ENCODE peak calls at places on chromosomes 13 and 19, in nine cellular contexts. H is psoas muscle, L is keratinocyte, E is heart right ventricle, N is left ventricle myocardium inferior, F is A549, S is uterus, K is WTC11, T is GM12865. R is an unnamed sample.

GRCh38 chr13:114148521-114148855 is 16.1 kb upstream of the RASA3 start:
- DNase-seq in H (no peak), L (no peak), E (no peak), N (no peak), F (no peak), S (no peak), K (no peak), T (peak), R (peak)

GRCh38 chr19:5281588-5281987 is 59.0 kb downstream of the PTPRS start:
- DNase-seq in H (peak), L (no peak), E (peak), N (peak), F (no peak), S (peak), K (no peak), T (no peak), R (no peak)

GRCh38 chr19:1261863-1262686 is 7.1 kb upstream of the CIRBP start:
- DNase-seq in H (peak), L (no peak), E (peak), N (peak), F (peak), S (peak), K (no peak), T (no peak), R (no peak)

GRCh38 chr19:40523322-40524047 is 53.2 kb upstream of the SHKBP1 start:
- DNase-seq in H (peak), L (no peak), E (peak), N (peak), F (peak), S (no peak), K (peak), T (peak), R (peak)

GRCh38 chr13:113415825-113416224 is 37.5 kb downstream of the ADPRHL1 start:
- DNase-seq in H (no peak), L (no peak), E (no peak), N (no peak), F (no peak), S (no peak), K (no peak), T (no peak), R (no peak)

GRCh38 chr19:47243776-47244547 is 12.4 kb upstream of the CCDC9 start:
- DNase-seq in H (peak), L (peak), E (peak), N (peak), F (peak), S (peak), K (peak), T (peak), R (peak)

GRCh38 chr19:15321739-15322138 is 10.6 kb downstream of the BRD4 start:
- DNase-seq in H (no peak), L (no peak), E (no peak), N (no peak), F (no peak), S (no peak), K (no peak), T (no peak), R (no peak)

GRCh38 chr19:19134687-19135158 is 3.6 kb downstream of the TMEM161A start:
- DNase-seq in H (peak), L (no peak), E (peak), N (peak), F (no peak), S (no peak), K (peak), T (peak), R (no peak)

GRCh38 chr13:28475916-28476725 is 18.8 kb downstream of the FLT1 start:
- DNase-seq in H (no peak), L (peak), E (no peak), N (no peak), F (no peak), S (no peak), K (no peak), T (no peak), R (no peak)

GRCh38 chr19:48780684-48781391 is 25.5 kb downstream of the FGF21 start:
- DNase-seq in H (no peak), L (no peak), E (no peak), N (no peak), F (no peak), S (peak), K (no peak), T (peak), R (no peak)

GRCh38 chr13:75783906-75784485 is 147.9 kb downstream of the LMO7 start:
- DNase-seq in H (no peak), L (no peak), E (no peak), N (no peak), F (no peak), S (no peak), K (no peak), T (no peak), R (no peak)

GRCh38 chr19:33731886-33732285 is 64.8 kb upstream of the KCTD15 start:
- DNase-seq in H (no peak), L (no peak), E (no peak), N (no peak), F (no peak), S (no peak), K (no peak), T (no peak), R (no peak)

GRCh38 chr13:30985637-30986205 is 53.3 kb downstream of the TEX26 start:
- DNase-seq in H (no peak), L (peak), E (no peak), N (no peak), F (no peak), S (no peak), K (no peak), T (no peak), R (no peak)

GRCh38 chr13:113589251-113589960 is 4.9 kb downstream of the TFDP1 start:
- DNase-seq in H (no peak), L (no peak), E (peak), N (peak), F (no peak), S (no peak), K (no peak), T (no peak), R (peak)

GRCh38 chr13:112056739-112057433 is 10.1 kb upstream of the SOX1 start:
- DNase-seq in H (no peak), L (no peak), E (no peak), N (no peak), F (no peak), S (no peak), K (no peak), T (no peak), R (no peak)

GRCh38 chr19:54426291-54426918 is 11.1 kb downstream of the TTYH1 start:
- DNase-seq in H (no peak), L (no peak), E (no peak), N (no peak), F (no peak), S (no peak), K (no peak), T (no peak), R (no peak)

GRCh38 chr13:38670627-38671026 is 16.2 kb upstream of the FREM2 start:
- DNase-seq in H (no peak), L (no peak), E (no peak), N (no peak), F (no peak), S (no peak), K (no peak), T (no peak), R (no peak)

GRCh38 chr13:43316997-43317396 is 293.6 kb downstream of the DNAJC15 start:
- DNase-seq in H (peak), L (no peak), E (peak), N (no peak), F (no peak), S (peak), K (no peak), T (peak), R (no peak)

GRCh38 chr19:28618504-28618903 is 594.4 kb downstream of the UQCRFS1 start:
- DNase-seq in H (no peak), L (no peak), E (no peak), N (no peak), F (no peak), S (no peak), K (no peak), T (no peak), R (no peak)

GRCh38 chr13:52383362-52383761 is 22.6 kb downstream of the THSD1 start:
- DNase-seq in H (no peak), L (no peak), E (no peak), N (no peak), F (no peak), S (no peak), K (no peak), T (no peak), R (no peak)

GRCh38 chr13:34867590-34867989 is 74.5 kb upstream of the NBEA start:
- DNase-seq in H (no peak), L (no peak), E (no peak), N (no peak), F (no peak), S (no peak), K (no peak), T (peak), R (no peak)

GRCh38 chr13:105202384-105202783 is 1333.1 kb downstream of the EFNB2 start:
- DNase-seq in H (no peak), L (no peak), E (no peak), N (no peak), F (no peak), S (no peak), K (no peak), T (peak), R (no peak)
- TF ChIP-seq CTCF in H (peak), L (peak), E (peak), N (peak), F (no peak), S (no peak), K (peak), T (peak), R (peak)

GRCh38 chr19:44551850-44552249 is 22.4 kb upstream of the CEACAM20 start:
- DNase-seq in H (no peak), L (no peak), E (no peak), N (no peak), F (no peak), S (no peak), K (no peak), T (no peak), R (no peak)

GRCh38 chr19:44552324-44552723 is 22.8 kb upstream of the CEACAM20 start:
- DNase-seq in H (no peak), L (no peak), E (no peak), N (no peak), F (peak), S (no peak), K (peak), T (peak), R (peak)

GRCh38 chr19:44549507-44549906 is 20.0 kb upstream of the CEACAM20 start:
- DNase-seq in H (no peak), L (no peak), E (no peak), N (no peak), F (no peak), S (no peak), K (no peak), T (no peak), R (no peak)

GRCh38 chr19:44544031-44544430 is 14.6 kb upstream of the CEACAM20 start:
- DNase-seq in H (no peak), L (no peak), E (no peak), N (no peak), F (no peak), S (no peak), K (no peak), T (no peak), R (no peak)

GRCh38 chr19:44548736-44549135 is 19.3 kb upstream of the CEACAM20 start:
- DNase-seq in H (no peak), L (no peak), E (no peak), N (no peak), F (no peak), S (no peak), K (no peak), T (no peak), R (no peak)
- TF ChIP-seq CTCF in H (no peak), L (no peak), E (no peak), N (no peak), F (no peak), S (no peak), K (no peak), T (no peak), R (no peak)

GRCh38 chr13:48477191-48477855 is 55.6 kb downstream of the RCBTB2 start:
- DNase-seq in H (no peak), L (no peak), E (no peak), N (no peak), F (no peak), S (no peak), K (no peak), T (peak), R (no peak)

GRCh38 chr13:48476215-48476614 is 56.7 kb downstream of the RCBTB2 start:
- DNase-seq in H (no peak), L (no peak), E (no peak), N (no peak), F (no peak), S (no peak), K (no peak), T (peak), R (no peak)

GRCh38 chr13:48476674-48477073 is 56.2 kb downstream of the RCBTB2 start:
- DNase-seq in H (no peak), L (no peak), E (no peak), N (no peak), F (no peak), S (no peak), K (no peak), T (no peak), R (no peak)

GRCh38 chr13:48478401-48478800 is 54.5 kb downstream of the RCBTB2 start:
- DNase-seq in H (no peak), L (no peak), E (no peak), N (no peak), F (no peak), S (no peak), K (no peak), T (no peak), R (no peak)

GRCh38 chr13:48475230-48475629 is 57.6 kb downstream of the RCBTB2 start:
- DNase-seq in H (no peak), L (no peak), E (no peak), N (no peak), F (no peak), S (no peak), K (no peak), T (no peak), R (no peak)
- TF ChIP-seq CTCF in H (no peak), L (no peak), E (no peak), N (no peak), F (no peak), S (no peak), K (no peak), T (no peak), R (no peak)

GRCh38 chr13:81957121-81957520 is 1616.2 kb upstream of the SPRY2 start:
- DNase-seq in H (no peak), L (no peak), E (no peak), N (no peak), F (peak), S (no peak), K (peak), T (no peak), R (no peak)
- TF ChIP-seq CTCF in H (no peak), L (peak), E (no peak), N (no peak), F (no peak), S (no peak), K (peak), T (no peak), R (no peak)

GRCh38 chr13:33016414-33017409 is at the start of gene KL:
- DNase-seq in H (peak), L (no peak), E (peak), N (peak), F (no peak), S (no peak), K (peak), T (peak), R (peak)
- TF ChIP-seq CTCF in H (no peak), L (no peak), E (no peak), N (peak), F (no peak), S (no peak), K (no peak), T (no peak), R (no peak)

DNA sequence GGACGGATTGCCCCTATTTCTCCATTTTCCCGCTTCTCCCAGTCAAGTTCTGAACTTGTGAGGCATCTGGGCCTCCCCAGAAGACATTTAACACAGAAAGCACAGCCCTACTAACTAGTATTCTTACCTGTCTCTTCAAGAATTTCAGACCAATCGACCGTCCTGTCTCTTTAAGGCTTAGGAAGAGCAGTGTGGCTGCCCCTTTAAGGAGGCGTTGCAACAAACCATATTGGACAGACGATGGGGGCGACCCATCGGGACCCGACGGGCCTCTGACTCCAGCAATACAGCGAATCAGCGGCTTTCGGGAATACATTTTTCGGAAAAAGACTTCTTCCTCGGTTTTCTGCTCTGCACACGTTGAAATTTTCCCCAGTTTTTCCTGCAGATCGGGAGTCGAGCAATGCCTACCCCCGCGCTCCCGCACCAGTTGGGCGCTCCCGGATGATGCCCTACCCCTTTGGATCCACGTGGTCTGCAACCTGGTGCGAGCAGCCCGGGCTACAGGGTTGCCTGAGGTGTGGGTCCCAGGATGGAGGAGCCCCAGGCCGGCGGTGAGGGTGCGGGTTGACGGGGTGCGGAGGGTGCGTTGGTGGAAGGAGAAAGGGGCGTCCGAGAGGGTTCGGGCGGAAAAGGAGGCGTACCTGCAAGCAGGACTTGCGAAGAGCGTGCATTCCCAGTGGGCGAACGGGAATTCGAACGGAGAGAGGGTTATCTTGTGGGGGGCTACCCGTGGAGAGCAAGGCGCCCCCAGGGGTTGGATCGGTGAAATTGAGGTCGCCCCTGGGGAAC is at the start of gene POLR1G:
- DNase-seq in H (peak), L (no peak), E (peak), N (peak), F (peak), S (peak), K (peak), T (peak), R (peak)
- TF ChIP-seq CTCF in H (no peak), L (no peak), E (no peak), N (no peak), F (no peak), S (no peak), K (no peak), T (no peak), R (no peak)

GRCh38 chr13:45314822-45315221 is 26.2 kb downstream of the TPT1 start:
- DNase-seq in H (no peak), L (no peak), E (no peak), N (no peak), F (no peak), S (no peak), K (no peak), T (no peak), R (no peak)

GRCh38 chr13:45315520-45316167 is 25.3 kb downstream of the TPT1 start:
- DNase-seq in H (no peak), L (no peak), E (no peak), N (peak), F (no peak), S (no peak), K (no peak), T (no peak), R (no peak)

GRCh38 chr13:45321230-45321629 is 19.8 kb downstream of the TPT1 start:
- DNase-seq in H (no peak), L (no peak), E (no peak), N (no peak), F (no peak), S (no peak), K (no peak), T (no peak), R (no peak)

GRCh38 chr13:45316996-45317395 is 24.0 kb downstream of the TPT1 start:
- DNase-seq in H (no peak), L (no peak), E (no peak), N (no peak), F (no peak), S (no peak), K (no peak), T (no peak), R (no peak)

GRCh38 chr13:45316210-45316799 is 24.7 kb downstream of the TPT1 start:
- DNase-seq in H (no peak), L (no peak), E (no peak), N (no peak), F (peak), S (no peak), K (no peak), T (no peak), R (no peak)
- TF ChIP-seq CTCF in H (no peak), L (no peak), E (no peak), N (no peak), F (no peak), S (no peak), K (no peak), T (no peak), R (no peak)

GRCh38 chr19:44782729-44783128 is 5.0 kb downstream of the CBLC start:
- DNase-seq in H (no peak), L (no peak), E (no peak), N (no peak), F (no peak), S (no peak), K (no peak), T (no peak), R (no peak)
- TF ChIP-seq CTCF in H (no peak), L (no peak), E (no peak), N (no peak), F (no peak), S (no peak), K (no peak), T (no peak), R (no peak)

DNA sequence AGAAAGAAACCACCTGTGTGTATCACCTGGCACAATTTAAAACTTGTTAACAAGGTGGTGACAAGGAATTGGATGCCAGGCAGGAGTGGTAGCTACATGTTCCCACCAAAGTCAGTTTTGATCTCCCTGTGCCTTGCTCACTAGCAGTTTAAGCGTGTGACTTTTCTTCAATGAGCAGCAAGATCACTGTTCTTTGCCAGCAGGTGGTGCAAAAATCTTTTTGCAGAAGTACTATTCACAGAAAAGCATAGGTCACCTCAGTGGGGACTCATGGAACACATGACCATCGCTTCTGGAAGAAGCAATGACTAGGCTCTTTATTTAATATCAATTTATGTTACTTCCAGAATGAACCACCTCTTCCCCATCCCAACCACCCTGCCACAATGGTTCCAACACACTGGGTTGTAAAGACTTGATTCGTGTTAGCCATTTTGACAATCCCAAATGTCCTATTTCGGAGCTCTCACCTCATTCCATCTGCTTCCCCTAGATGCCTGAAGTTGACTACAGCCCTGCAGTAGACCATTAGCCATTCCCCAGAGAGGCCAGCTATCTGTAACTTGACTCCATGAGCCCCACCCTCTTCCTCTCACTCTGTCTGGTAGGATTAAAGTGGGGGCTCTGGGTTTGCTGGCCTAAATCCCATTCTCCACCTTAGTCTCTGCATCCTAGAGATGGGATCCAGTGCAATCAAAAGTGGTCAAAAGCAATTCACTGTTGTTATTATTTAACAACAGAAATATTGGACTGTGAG is 59.1 kb upstream of the TNFRSF19 start:
- DNase-seq in H (no peak), L (no peak), E (peak), N (no peak), F (no peak), S (no peak), K (peak), T (peak), R (peak)
- TF ChIP-seq CTCF in H (peak), L (peak), E (peak), N (peak), F (peak), S (no peak), K (no peak), T (peak), R (peak)

R was measured in GM13976.